ENCODE peak calls at places on chromosomes 13 and 19, in six cellular contexts. K, E, I, N, Y and A are unnamed samples.

GRCh38 chr19:1929051-1929742 is 11.8 kb upstream of the CSNK1G2 start:
- DNase-seq in K (no peak), E (peak), I (no peak), N (peak), Y (peak), A (peak)

GRCh38 chr13:67736646-67737420 is 506.7 kb upstream of the PCDH9 start:
- DNase-seq in K (no peak), E (no peak), I (peak), N (peak), Y (no peak), A (no peak)

GRCh38 chr19:47618771-47619170 is 9.8 kb downstream of the BICRA start:
- DNase-seq in K (no peak), E (no peak), I (no peak), N (no peak), Y (no peak), A (peak)

GRCh38 chr13:59492030-59492636 is 671.6 kb downstream of the DIAPH3 start:
- DNase-seq in K (no peak), E (no peak), I (no peak), N (no peak), Y (no peak), A (no peak)

GRCh38 chr13:54912367-54912766 is 1883.8 kb downstream of the OLFM4 start:
- DNase-seq in K (no peak), E (no peak), I (no peak), N (no peak), Y (no peak), A (no peak)

GRCh38 chr13:101416181-101417042 is at the start of gene NALCN:
- DNase-seq in K (no peak), E (no peak), I (no peak), N (peak), Y (no peak), A (no peak)

GRCh38 chr13:98025480-98026025 is 72.1 kb downstream of the IPO5 start:
- DNase-seq in K (no peak), E (no peak), I (peak), N (no peak), Y (no peak), A (no peak)

GRCh38 chr19:54905908-54906511 is at the start of gene NCR1:
- DNase-seq in K (no peak), E (no peak), I (no peak), N (no peak), Y (peak), A (peak)

GRCh38 chr13:51919531-51919930 is 57.8 kb downstream of the CCDC70 start:
- DNase-seq in K (no peak), E (no peak), I (no peak), N (no peak), Y (no peak), A (no peak)

GRCh38 chr13:43785166-43785680 is 1.5 kb downstream of the ENOX1 start:
- DNase-seq in K (no peak), E (no peak), I (no peak), N (peak), Y (no peak), A (no peak)

GRCh38 chr19:19464339-19465098 is 50.8 kb downstream of the TSSK6 start:
- DNase-seq in K (no peak), E (no peak), I (no peak), N (peak), Y (no peak), A (no peak)

GRCh38 chr13:78599911-78600310 is 3.4 kb downstream of the POU4F1 start:
- DNase-seq in K (no peak), E (no peak), I (no peak), N (no peak), Y (no peak), A (no peak)

GRCh38 chr19:48807590-48808308 is 3.1 kb downstream of the BCAT2 start:
- DNase-seq in K (no peak), E (no peak), I (no peak), N (peak), Y (no peak), A (no peak)

GRCh38 chr19:1082165-1082927 is 12.8 kb downstream of the POLR2E start:
- DNase-seq in K (no peak), E (no peak), I (no peak), N (peak), Y (peak), A (peak)

GRCh38 chr19:343941-344624 is 513 bp downstream of the MIER2 start:
- DNase-seq in K (no peak), E (no peak), I (no peak), N (peak), Y (peak), A (no peak)

DNA sequence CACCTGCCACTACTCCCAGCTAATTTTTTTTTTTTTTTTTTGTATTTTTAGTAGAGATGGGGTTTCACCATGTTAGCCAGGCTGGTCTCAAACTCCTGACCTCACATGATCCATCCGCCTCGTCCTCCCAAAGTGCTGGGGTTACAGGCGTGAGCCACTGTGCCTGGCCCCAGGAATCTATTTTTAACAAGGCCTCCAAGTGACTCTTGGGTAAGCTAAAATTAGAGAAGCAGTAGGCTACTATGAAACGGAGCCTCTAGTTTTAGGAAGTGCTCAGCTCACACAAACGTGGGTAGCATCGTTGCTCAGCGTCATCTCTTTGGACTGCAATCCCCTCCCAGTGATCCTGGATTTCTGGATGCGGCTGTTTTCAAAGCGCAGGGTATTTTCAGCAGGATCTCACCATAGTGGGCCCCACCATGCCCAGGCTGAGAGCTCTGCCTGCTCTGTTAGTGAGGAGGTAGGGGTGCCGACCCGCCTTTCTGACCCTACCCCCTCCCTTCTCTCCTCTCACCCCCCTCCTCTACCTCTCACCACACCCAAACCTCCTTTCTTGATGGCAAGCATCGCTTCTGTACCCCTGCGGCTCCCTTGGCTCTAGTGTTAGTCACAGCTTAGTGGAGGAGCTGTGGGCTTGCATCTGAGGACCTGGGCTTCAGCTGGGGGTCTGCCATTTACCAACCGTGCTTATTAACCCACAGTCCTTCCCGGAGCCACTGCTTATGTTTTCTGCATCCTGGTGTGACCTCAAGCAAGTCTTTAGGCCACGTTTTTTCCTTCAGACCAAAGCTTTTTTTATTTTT is 34.2 kb downstream of the GJA3 start:
- DNase-seq in K (no peak), E (no peak), I (no peak), N (no peak), Y (no peak), A (no peak)
- TF ChIP-seq CTCF in K (no peak), E (no peak), I (no peak), N (no peak), Y (no peak), A (no peak)

DNA sequence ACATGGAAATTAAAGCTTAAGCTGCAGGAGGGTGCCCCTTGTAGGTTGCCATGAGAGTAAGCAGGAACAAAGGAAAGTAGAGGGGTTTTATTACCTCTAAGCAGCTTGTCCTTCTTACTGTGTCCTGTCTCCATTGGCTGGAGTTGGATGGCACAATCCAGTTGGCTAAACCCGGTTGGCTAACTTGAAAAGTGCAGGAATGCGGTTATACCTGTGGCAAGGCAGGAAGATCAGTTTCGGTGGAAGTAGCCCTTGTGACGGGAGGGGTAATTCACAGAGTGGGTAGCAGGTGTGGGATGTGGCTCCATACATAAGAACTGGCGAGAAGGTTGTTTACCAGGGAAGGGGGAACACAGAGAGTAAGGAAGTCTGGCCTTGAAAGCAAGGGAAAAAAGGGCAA is 3.2 kb downstream of the ZNF726 start:
- DNase-seq in K (no peak), E (no peak), I (no peak), N (no peak), Y (no peak), A (no peak)
- TF ChIP-seq CTCF in K (no peak), E (no peak), I (no peak), N (no peak), Y (no peak), A (no peak)

DNA sequence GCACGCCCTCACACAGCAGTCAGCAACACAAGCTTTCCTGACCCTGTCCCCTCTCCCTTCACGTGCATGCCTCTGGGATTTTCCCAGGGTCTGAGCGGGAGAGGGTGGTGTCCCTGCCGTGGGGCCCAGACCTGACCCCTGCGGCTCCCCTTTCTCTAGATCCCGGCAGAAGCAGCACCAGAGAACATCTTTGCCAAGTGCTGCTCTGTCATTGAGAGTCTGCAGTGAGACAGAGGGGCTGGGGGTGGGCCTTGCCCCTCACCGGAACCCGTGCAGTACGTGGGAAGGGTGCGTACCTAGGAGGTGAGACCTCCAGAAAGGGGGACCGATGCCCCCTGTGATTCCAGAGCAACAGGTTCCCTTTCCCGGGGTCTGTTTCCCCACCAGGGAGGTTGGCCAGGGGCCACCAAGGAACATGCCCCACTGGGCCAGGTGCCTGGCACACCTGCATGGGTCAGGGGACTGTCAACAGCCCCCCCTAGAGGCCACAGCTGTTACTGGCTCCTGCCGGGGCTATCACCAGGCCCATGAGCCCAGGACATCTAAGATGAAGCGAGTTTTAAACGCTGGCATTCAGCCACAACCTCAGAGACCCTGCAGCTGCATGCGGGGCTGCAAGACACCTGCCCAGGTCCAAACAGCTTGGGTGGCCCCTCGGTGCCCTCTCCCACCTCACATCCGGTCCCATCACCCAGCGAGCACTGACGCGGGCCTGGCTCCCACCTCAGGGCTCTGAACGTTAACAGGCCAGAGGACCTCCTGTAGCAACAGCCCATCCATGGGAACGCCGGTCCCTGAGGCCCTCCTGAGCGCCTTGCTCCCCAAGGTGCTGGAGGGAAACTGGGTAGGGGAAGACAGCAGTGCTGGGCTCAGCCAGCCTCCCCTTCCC is 12.3 kb downstream of the KHSRP start:
- DNase-seq in K (no peak), E (no peak), I (no peak), N (peak), Y (peak), A (peak)
- TF ChIP-seq CTCF in K (peak), E (no peak), I (peak), N (peak), Y (peak), A (peak)

GRCh38 chr13:39515231-39515630 is 87.8 kb downstream of the LHFPL6 start:
- DNase-seq in K (no peak), E (no peak), I (no peak), N (peak), Y (no peak), A (no peak)

GRCh38 chr13:39510296-39510695 is 92.7 kb downstream of the LHFPL6 start:
- DNase-seq in K (no peak), E (no peak), I (no peak), N (no peak), Y (no peak), A (no peak)

GRCh38 chr13:39512687-39513086 is 90.3 kb downstream of the LHFPL6 start:
- DNase-seq in K (no peak), E (no peak), I (no peak), N (no peak), Y (no peak), A (no peak)

GRCh38 chr13:39516140-39516539 is 86.9 kb downstream of the LHFPL6 start:
- DNase-seq in K (no peak), E (no peak), I (no peak), N (no peak), Y (no peak), A (no peak)
- TF ChIP-seq CTCF in K (no peak), E (no peak), I (no peak), N (no peak), Y (no peak), A (no peak)

GRCh38 chr19:38141108-38141507 is 82.9 kb downstream of the DPF1 start:
- DNase-seq in K (no peak), E (no peak), I (no peak), N (no peak), Y (no peak), A (no peak)

GRCh38 chr19:38145627-38146026 is 78.4 kb downstream of the DPF1 start:
- DNase-seq in K (no peak), E (no peak), I (no peak), N (no peak), Y (no peak), A (no peak)

GRCh38 chr19:38144667-38145066 is 79.4 kb downstream of the DPF1 start:
- DNase-seq in K (no peak), E (no peak), I (no peak), N (no peak), Y (no peak), A (no peak)

GRCh38 chr19:38142176-38143035 is 81.6 kb downstream of the DPF1 start:
- DNase-seq in K (no peak), E (no peak), I (no peak), N (peak), Y (peak), A (no peak)

GRCh38 chr19:38143847-38144246 is 80.2 kb downstream of the DPF1 start:
- DNase-seq in K (no peak), E (no peak), I (no peak), N (no peak), Y (no peak), A (no peak)
- TF ChIP-seq CTCF in K (no peak), E (no peak), I (peak), N (no peak), Y (no peak), A (no peak)

DNA sequence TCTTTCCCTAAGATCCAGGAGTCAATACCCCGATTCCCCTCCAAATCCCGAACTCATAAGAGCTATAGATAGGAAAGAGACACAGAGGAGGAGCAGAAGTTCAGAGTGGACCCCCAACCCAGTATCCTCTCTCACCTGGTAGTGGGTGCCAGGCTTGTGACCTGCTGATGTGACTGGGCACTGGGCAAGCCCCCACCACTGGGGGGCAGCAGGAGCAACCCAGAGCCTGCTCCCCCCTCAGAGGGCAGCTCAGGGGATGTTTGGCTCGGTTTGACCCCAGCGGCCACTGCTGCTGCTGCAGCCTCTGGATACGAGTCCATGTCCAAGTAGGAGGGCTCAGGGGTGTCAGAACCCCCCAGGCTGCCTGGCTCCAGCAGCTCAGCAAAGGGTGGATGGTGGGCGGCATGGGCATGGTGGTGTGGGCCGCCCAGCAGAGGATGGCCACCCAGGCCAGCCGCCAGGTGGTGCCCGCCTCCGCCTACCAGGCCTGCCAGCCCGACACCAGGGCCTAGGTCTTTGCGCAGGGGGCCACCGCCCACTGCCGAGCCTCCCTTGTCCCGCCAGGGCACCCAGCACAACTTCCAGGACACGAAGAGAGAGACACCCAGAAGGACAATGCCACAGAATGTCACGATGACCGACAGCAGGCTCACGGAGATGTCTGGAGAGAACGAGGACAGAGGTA is 7.4 kb downstream of the SYT3 start:
- DNase-seq in K (no peak), E (no peak), I (no peak), N (no peak), Y (no peak), A (no peak)
- TF ChIP-seq CTCF in K (no peak), E (no peak), I (no peak), N (peak), Y (no peak), A (no peak)

DNA sequence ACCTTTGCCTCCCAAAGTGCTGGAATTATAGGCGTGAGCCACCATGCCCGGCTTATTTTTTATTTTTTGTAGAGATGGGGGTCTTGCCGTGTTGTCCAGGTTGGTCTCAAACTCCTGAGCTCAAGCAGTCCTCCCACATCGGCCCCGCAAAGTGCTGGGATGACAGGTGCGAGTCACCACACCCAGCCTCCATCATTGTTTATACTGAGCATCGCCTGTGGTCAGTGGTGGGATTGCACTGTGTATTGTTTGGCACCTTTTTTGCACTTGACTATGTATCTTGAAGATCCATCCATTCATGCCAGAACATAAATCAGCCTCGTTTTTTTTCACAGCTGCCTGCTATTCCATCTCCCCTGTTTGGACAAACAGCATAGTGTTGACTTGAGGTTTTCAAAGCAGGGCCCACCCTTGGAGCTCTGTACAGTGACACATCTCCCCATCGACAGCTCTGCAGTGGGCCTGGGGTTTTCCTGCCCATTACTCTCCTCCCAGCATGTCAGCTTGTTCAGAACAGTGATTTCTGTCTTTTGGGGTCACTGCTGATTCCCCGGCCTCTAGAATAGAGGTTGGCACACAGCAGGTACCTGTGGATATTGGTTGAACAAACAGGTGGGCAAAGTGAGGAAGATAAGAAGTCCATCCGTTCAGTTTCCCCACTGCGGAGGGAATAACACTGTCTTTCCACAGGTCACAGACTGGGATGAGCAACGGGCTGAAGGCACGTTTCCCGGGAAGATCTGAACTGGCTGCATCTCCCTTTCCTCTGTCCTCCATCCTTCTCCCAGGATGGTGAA is 8.2 kb upstream of the UPK1A start:
- DNase-seq in K (no peak), E (no peak), I (no peak), N (no peak), Y (no peak), A (no peak)
- TF ChIP-seq CTCF in K (no peak), E (no peak), I (peak), N (peak), Y (no peak), A (no peak)

DNA sequence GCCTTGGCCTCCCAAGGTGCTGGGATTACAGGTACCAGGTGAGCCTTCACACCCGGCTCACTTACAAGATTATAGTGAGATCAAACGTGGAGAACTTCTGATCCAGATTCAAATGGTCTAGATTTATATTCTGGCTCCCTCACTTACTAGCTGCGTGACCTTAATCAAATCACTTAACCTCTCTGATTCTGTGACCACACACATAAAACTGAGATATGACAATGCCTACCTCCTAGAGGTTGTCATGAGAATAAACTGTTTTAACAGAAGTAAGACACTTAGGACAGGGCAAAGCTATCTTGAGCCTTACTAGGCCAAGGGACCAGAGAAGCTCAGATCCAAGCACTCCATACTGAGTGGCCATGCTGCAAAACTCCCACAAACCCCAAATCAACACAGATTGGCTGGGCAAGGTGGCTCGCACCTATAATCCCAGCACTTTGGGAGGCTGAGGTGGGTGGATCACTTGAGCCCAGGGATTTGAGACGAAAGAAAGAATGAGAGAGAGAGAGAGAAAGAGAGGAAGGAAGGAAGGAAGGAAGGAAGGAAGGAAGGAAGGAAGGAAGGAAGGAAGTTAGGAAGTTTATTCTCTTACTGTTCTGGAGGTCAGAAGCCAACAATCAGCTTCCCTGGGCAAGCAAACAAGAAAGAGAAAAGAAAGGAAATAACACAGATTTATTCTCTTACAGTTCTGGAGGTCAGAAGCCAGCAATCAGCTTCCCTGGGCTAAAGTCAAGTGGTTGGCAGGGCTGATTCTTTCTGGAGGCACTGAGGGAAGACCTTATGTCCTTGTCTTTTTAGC is 46.1 kb upstream of the MAP3K10 start:
- DNase-seq in K (no peak), E (no peak), I (no peak), N (no peak), Y (no peak), A (no peak)
- TF ChIP-seq CTCF in K (no peak), E (no peak), I (no peak), N (no peak), Y (no peak), A (no peak)

GRCh38 chr19:34734601-34735103 is 609 bp downstream of the ZNF181 start:
- DNase-seq in K (no peak), E (no peak), I (no peak), N (peak), Y (no peak), A (no peak)

GRCh38 chr19:34732548-34733255 is 1.3 kb upstream of the ZNF181 start:
- DNase-seq in K (no peak), E (no peak), I (no peak), N (peak), Y (no peak), A (no peak)

GRCh38 chr19:34733266-34733825 is 697 bp upstream of the ZNF181 start:
- DNase-seq in K (peak), E (peak), I (no peak), N (peak), Y (no peak), A (peak)

GRCh38 chr19:34731964-34732363 is 2.1 kb upstream of the ZNF181 start:
- DNase-seq in K (no peak), E (no peak), I (no peak), N (no peak), Y (no peak), A (no peak)

GRCh38 chr19:34733826-34734600 is at the start of gene ZNF181:
- DNase-seq in K (peak), E (peak), I (peak), N (peak), Y (peak), A (peak)
- TF ChIP-seq CTCF in K (no peak), E (no peak), I (no peak), N (no peak), Y (no peak), A (no peak)